ENCODE peak calls at places on chromosomes 1 and 21, in eight cellular contexts. F is fibroblast of pulmonary artery, O is HL-60, U is NB4, W is choroid plexus epithelial cell, X is thoracic aorta, I is neural progenitor cell, E is HFF-Myc. B is an unnamed sample.

GRCh38 chr1:49026230-49026811 is 249.6 kb upstream of the BEND5 start:
- DNase-seq in U (no peak), X (no peak), O (no peak), E (no peak), W (no peak), F (no peak), I (no peak), B (no peak)

GRCh38 chr1:204520834-204521709 is 4.9 kb downstream of the MDM4 start:
- DNase-seq in O (peak; percentile 60), W (peak; percentile 86), X (no peak), E (no peak), U (peak; percentile 69), I (no peak), F (peak; percentile 36), B (peak; percentile 74)

GRCh38 chr1:40409467-40409866 is 35.9 kb downstream of the SMAP2 start:
- DNase-seq in I (no peak), X (no peak), E (no peak), O (no peak), U (no peak), W (no peak), F (no peak), B (no peak)

GRCh38 chr1:40742363-40743061 is 41.1 kb upstream of the KCNQ4 start:
- DNase-seq in I (no peak), O (no peak), X (no peak), U (no peak), W (no peak), E (no peak), F (no peak), B (no peak)

GRCh38 chr1:194658090-194658439 is 1471.7 kb upstream of the B3GALT2 start:
- DNase-seq in W (peak; percentile 18), U (peak; percentile 39), X (no peak), F (peak; percentile 10), E (peak; percentile 46), I (no peak), O (no peak), B (peak; percentile 78)

GRCh38 chr1:55898191-55898590 is 681.2 kb downstream of the PLPP3 start:
- DNase-seq in O (no peak), I (no peak), X (no peak), W (peak; percentile 93), E (no peak), U (no peak), F (peak; percentile 89), B (peak; percentile 20)

GRCh38 chr1:203650012-203650836 is 23.6 kb downstream of the ATP2B4 start:
- DNase-seq in X (no peak), F (no peak), U (peak; percentile 68), E (no peak), O (no peak), I (peak; percentile 86), W (peak; percentile 64), B (peak; percentile 71)

GRCh38 chr1:199282910-199283309 is 644.1 kb downstream of the PTPRC start:
- DNase-seq in O (peak; percentile 2), F (peak; percentile 45), W (peak; percentile 49), E (no peak), X (no peak), I (no peak), U (peak; percentile 29), B (peak; percentile 63)

GRCh38 chr1:245155186-245156040 is 628 bp downstream of the KIF26B start:
- DNase-seq in I (peak; percentile 65), F (peak; percentile 39), U (peak; percentile 44), X (no peak), E (no peak), O (peak; percentile 11), W (peak; percentile 35), B (peak; percentile 46)

GRCh38 chr1:200428482-200429205 is 18.8 kb upstream of the ZNF281 start:
- DNase-seq in W (peak; percentile 75), I (no peak), E (no peak), U (peak; percentile 46), F (peak; percentile 76), X (no peak), O (no peak), B (peak; percentile 47)

GRCh38 chr21:43362306-43362927 is 64.5 kb downstream of the SIK1 start:
- DNase-seq in O (no peak), E (peak; percentile 37), X (no peak), W (peak; percentile 80), U (peak; percentile 52), F (peak; percentile 69), I (peak; percentile 48), B (peak; percentile 78)

GRCh38 chr1:214349781-214350180 is 68.8 kb downstream of the SMYD2 start:
- DNase-seq in E (no peak), W (peak; percentile 61), F (no peak), O (no peak), I (peak; percentile 58), U (no peak), X (no peak), B (no peak)
- H3K4me3 ChIP-seq in E (no peak overlapping the region), W (no peak overlapping the region), F (no peak overlapping the region), O (no peak overlapping the region), I (no peak overlapping the region), U (no peak overlapping the region), X (no peak overlapping the region), B (no peak overlapping the region)

GRCh38 chr1:19990703-19991102 is 11.3 kb upstream of the PLA2G2A start:
- DNase-seq in U (no peak), E (no peak), X (no peak), W (no peak), I (no peak), F (no peak), O (no peak), B (no peak)

GRCh38 chr1:19987719-19988118 is 8.3 kb upstream of the PLA2G2A start:
- DNase-seq in I (no peak), U (no peak), E (no peak), W (no peak), X (no peak), O (no peak), F (no peak), B (no peak)

DNA sequence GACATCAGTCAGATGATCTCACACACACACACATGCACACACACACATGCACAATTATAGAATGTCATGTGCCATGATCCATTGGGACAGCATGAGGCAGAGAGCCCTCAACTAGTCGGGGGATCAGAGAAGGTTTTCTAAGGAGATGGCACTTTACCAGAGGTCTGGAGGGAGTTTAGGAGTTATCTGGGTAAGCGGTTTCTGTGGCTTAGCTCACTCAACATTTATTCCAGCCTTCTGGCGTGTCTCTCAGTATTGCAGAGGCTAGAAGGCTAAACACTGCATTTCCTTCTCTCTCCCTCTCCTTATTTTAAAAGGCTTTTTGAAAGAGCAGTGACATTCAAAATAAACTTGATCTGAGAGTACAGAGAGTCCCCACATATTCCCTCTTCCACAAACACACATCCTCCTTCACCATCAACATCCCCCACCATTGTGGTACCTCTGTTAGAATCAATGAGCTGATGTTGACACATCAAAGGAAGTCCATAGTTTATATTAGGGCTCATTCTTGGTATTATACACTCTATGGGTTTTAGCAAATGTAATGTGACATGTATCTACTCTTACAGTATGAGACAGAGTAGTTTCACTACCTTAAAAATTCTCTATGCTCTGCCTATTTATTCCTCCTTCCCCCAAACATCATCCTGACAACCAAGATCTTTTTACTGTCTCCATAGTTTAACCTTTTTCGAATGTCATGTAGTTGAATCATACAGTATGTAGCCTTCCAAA is 9.0 kb upstream of the PLA2G2A start:
- DNase-seq in U (no peak), F (no peak), W (no peak), E (no peak), I (no peak), O (no peak), X (no peak), B (no peak)
- H3K4me3 ChIP-seq in U (no peak overlapping the region), F (no peak overlapping the region), W (no peak overlapping the region), E (no peak overlapping the region), I (no peak overlapping the region), O (no peak overlapping the region), X (no peak overlapping the region), B (no peak overlapping the region)

DNA sequence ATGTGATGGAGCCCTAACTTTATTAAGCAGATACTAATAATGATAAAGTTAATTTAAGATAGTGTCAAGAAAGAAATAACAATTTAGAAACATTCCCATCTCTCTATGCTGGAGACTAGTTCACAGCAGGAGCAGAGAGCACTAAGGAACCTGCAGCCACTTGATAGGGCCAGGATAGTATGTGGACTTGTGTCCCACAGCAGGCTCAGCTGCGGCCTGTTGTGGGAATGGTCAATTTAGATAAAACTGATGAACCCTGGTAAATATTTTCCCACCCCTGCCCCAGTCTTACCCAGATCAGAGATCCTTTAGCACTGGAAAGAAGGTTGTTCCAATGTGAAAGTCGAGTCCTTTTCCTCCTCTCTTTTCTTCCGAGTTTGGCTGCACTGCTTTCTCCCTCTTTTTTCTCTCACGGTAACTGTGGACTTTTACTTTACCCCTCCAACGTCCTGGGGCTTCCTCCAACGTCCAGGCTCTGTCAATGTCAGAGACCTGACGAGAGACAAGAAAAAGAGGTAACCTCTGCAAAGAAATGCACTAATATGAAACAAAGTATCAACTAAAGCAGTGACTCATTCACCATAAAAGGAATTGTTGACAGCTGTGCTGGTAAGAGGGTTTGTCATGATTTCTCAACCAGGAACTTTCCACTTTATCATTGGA is at the start of gene GBP2:
- DNase-seq in F (peak; percentile 82), U (peak; percentile 84), W (peak; percentile 92), I (no peak), O (peak; percentile 28), E (peak; percentile 42), X (no peak), B (peak; percentile 74)
- H3K4me3 ChIP-seq in F (peak within 1 kb of the TSS; percentile 57), U (peak within 1 kb of the TSS; percentile 69), W (peak within 1 kb of the TSS; percentile 60), I (no peak within 1 kb of the TSS), O (peak within 1 kb of the TSS; percentile 9), E (peak within 1 kb of the TSS; percentile 10), X (peak within 1 kb of the TSS; percentile 71), B (peak within 1 kb of the TSS; percentile 23)

GRCh38 chr1:32886828-32887414 is 630 bp downstream of the HPCA start:
- DNase-seq in F (no peak), W (no peak), U (no peak), O (no peak), I (no peak), E (no peak), X (no peak), B (no peak)

GRCh38 chr1:32884726-32885125 is 1.6 kb upstream of the HPCA start:
- DNase-seq in O (no peak), U (no peak), E (no peak), I (no peak), X (no peak), W (no peak), F (no peak), B (no peak)

GRCh38 chr1:32887623-32888022 is 1.3 kb downstream of the HPCA start:
- DNase-seq in X (no peak), F (no peak), W (no peak), E (no peak), I (no peak), U (no peak), O (no peak), B (no peak)

GRCh38 chr1:32885691-32886011 is 640 bp upstream of the HPCA start:
- DNase-seq in W (no peak), U (no peak), F (no peak), O (no peak), X (no peak), I (peak; percentile 21), E (no peak), B (no peak)

GRCh38 chr1:32886012-32886827 is at the start of gene HPCA:
- DNase-seq in U (peak; percentile 61), W (peak; percentile 57), E (no peak), F (peak; percentile 58), I (peak; percentile 96), O (peak; percentile 30), X (no peak), B (peak; percentile 44)
- H3K4me3 ChIP-seq in U (no peak within 1 kb of the TSS), W (peak within 1 kb of the TSS; percentile 24), E (no peak within 1 kb of the TSS), F (no peak within 1 kb of the TSS), I (peak within 1 kb of the TSS; percentile 41), O (no peak within 1 kb of the TSS), X (peak within 1 kb of the TSS; percentile 38), B (no peak within 1 kb of the TSS)